ENCODE peak calls at places on chromosome 1, in ten cellular contexts. One of them, this sample, is unnamed.

GRCh38 chr1:239817801-239818200 is 273.9 kb upstream of the FMN2 start:
- DNase-seq in AG04449: no peak
- DNase-seq in BJ: no peak
- DNase-seq in H9: no peak
- DNase-seq in tibial nerve: no peak
- DNase-seq in A673: no peak
- DNase-seq in pancreas: no peak
- DNase-seq in ovary: no peak
- DNase-seq in A549: no peak
- DNase-seq in glutamatergic neuron: no peak
- DNase-seq in this sample: no peak

GRCh38 chr1:232334246-232334645 is 295.7 kb downstream of the SIPA1L2 start:
- DNase-seq in AG04449: no peak
- DNase-seq in BJ: no peak
- DNase-seq in H9: no peak
- DNase-seq in tibial nerve: no peak
- DNase-seq in A673: no peak
- DNase-seq in pancreas: no peak
- DNase-seq in ovary: no peak
- DNase-seq in A549: no peak
- DNase-seq in glutamatergic neuron: no peak
- DNase-seq in this sample: no peak

GRCh38 chr1:76830373-76830772 is 36.9 kb upstream of the ST6GALNAC5 start:
- DNase-seq in AG04449: no peak
- DNase-seq in BJ: no peak
- DNase-seq in H9: no peak
- DNase-seq in tibial nerve: no peak
- DNase-seq in A673: no peak
- DNase-seq in pancreas: no peak
- DNase-seq in ovary: no peak
- DNase-seq in A549: no peak
- DNase-seq in glutamatergic neuron: no peak
- DNase-seq in this sample: no peak

GRCh38 chr1:93374334-93375106 is 28.8 kb downstream of the DR1 start:
- DNase-seq in AG04449: no peak
- DNase-seq in BJ: no peak
- DNase-seq in H9: no peak
- DNase-seq in tibial nerve: no peak
- DNase-seq in A673: no peak
- DNase-seq in pancreas: no peak
- DNase-seq in ovary: no peak
- DNase-seq in A549: no peak
- DNase-seq in glutamatergic neuron: no peak
- DNase-seq in this sample: no peak

GRCh38 chr1:51224255-51224654 is 11.8 kb upstream of the RNF11 start:
- DNase-seq in AG04449: no peak
- DNase-seq in BJ: no peak
- DNase-seq in H9: no peak
- DNase-seq in tibial nerve: no peak
- DNase-seq in A673: no peak
- DNase-seq in pancreas: no peak
- DNase-seq in ovary: no peak
- DNase-seq in A549: no peak
- DNase-seq in glutamatergic neuron: no peak
- DNase-seq in this sample: no peak

GRCh38 chr1:61539720-61540462 is 185.1 kb downstream of the TM2D1 start:
- DNase-seq in AG04449: no peak
- DNase-seq in BJ: peak
- DNase-seq in H9: no peak
- DNase-seq in tibial nerve: no peak
- DNase-seq in A673: no peak
- DNase-seq in pancreas: no peak
- DNase-seq in ovary: no peak
- DNase-seq in A549: no peak
- DNase-seq in glutamatergic neuron: no peak
- DNase-seq in this sample: no peak

GRCh38 chr1:117371436-117372151 is 4.3 kb downstream of the MAN1A2 start:
- DNase-seq in AG04449: no peak
- DNase-seq in BJ: no peak
- DNase-seq in H9: no peak
- DNase-seq in tibial nerve: no peak
- DNase-seq in A673: no peak
- DNase-seq in pancreas: no peak
- DNase-seq in ovary: no peak
- DNase-seq in A549: no peak
- DNase-seq in glutamatergic neuron: no peak
- DNase-seq in this sample: no peak

GRCh38 chr1:100955322-100955721 is 59.4 kb downstream of the SLC30A7 start:
- DNase-seq in AG04449: peak
- DNase-seq in BJ: peak
- DNase-seq in H9: no peak
- DNase-seq in tibial nerve: no peak
- DNase-seq in A673: peak
- DNase-seq in pancreas: no peak
- DNase-seq in ovary: no peak
- DNase-seq in A549: no peak
- DNase-seq in glutamatergic neuron: no peak
- DNase-seq in this sample: no peak

GRCh38 chr1:236904874-236905741 is 99.1 kb downstream of the MT1HL1 start:
- DNase-seq in AG04449: peak
- DNase-seq in BJ: peak
- DNase-seq in H9: no peak
- DNase-seq in tibial nerve: no peak
- DNase-seq in A673: peak
- DNase-seq in pancreas: no peak
- DNase-seq in ovary: no peak
- DNase-seq in A549: peak
- DNase-seq in glutamatergic neuron: no peak
- DNase-seq in this sample: no peak

GRCh38 chr1:1832820-1833219 is 54.5 kb upstream of the NADK start:
- DNase-seq in AG04449: no peak
- DNase-seq in BJ: no peak
- DNase-seq in H9: no peak
- DNase-seq in tibial nerve: no peak
- DNase-seq in A673: no peak
- DNase-seq in pancreas: no peak
- DNase-seq in ovary: no peak
- DNase-seq in A549: no peak
- DNase-seq in glutamatergic neuron: no peak
- DNase-seq in this sample: no peak

GRCh38 chr1:1833916-1834325 is 55.7 kb upstream of the NADK start:
- DNase-seq in AG04449: no peak
- DNase-seq in BJ: no peak
- DNase-seq in H9: no peak
- DNase-seq in tibial nerve: no peak
- DNase-seq in A673: no peak
- DNase-seq in pancreas: no peak
- DNase-seq in ovary: no peak
- DNase-seq in A549: no peak
- DNase-seq in glutamatergic neuron: peak
- DNase-seq in this sample: no peak

GRCh38 chr1:1833456-1833855 is 55.2 kb upstream of the NADK start:
- DNase-seq in AG04449: no peak
- DNase-seq in BJ: no peak
- DNase-seq in H9: no peak
- DNase-seq in tibial nerve: no peak
- DNase-seq in A673: no peak
- DNase-seq in pancreas: no peak
- DNase-seq in ovary: no peak
- DNase-seq in A549: no peak
- DNase-seq in glutamatergic neuron: no peak
- DNase-seq in this sample: no peak

GRCh38 chr1:1836119-1836518 is 54.8 kb downstream of the GNB1 start:
- DNase-seq in AG04449: no peak
- DNase-seq in BJ: no peak
- DNase-seq in H9: no peak
- DNase-seq in tibial nerve: no peak
- DNase-seq in A673: no peak
- DNase-seq in pancreas: no peak
- DNase-seq in ovary: no peak
- DNase-seq in A549: no peak
- DNase-seq in glutamatergic neuron: no peak
- DNase-seq in this sample: no peak

DNA sequence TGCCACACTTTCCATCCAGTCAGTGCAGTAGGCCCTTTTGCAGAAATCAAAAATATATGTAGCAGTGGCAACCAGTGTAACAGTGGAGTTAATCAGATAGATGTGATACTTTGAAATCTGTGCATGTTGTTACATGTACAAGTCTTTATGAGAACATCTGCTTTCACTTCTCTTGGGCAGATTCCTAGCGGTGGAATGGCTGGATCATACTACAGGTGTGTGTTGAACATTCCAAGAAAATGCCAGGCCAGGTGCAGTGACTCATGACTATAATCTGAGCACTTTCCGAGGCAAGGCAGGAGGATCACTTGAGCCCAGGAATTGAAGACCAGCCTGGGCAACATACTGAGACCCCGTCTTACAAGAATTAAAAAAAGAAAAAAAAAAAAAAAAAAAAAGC is 55.3 kb downstream of the GNB1 start:
- DNase-seq in AG04449: no peak
- DNase-seq in BJ: no peak
- DNase-seq in H9: no peak
- DNase-seq in tibial nerve: no peak
- DNase-seq in A673: no peak
- DNase-seq in pancreas: no peak
- DNase-seq in ovary: no peak
- DNase-seq in A549: no peak
- DNase-seq in glutamatergic neuron: no peak
- DNase-seq in this sample: no peak
- TF ChIP-seq CTCF in AG04449: no peak
- TF ChIP-seq CTCF in BJ: no peak
- TF ChIP-seq CTCF in H9: no peak
- TF ChIP-seq CTCF in tibial nerve: no peak
- TF ChIP-seq CTCF in A673: no peak
- TF ChIP-seq CTCF in pancreas: no peak
- TF ChIP-seq CTCF in ovary: no peak
- TF ChIP-seq CTCF in A549: no peak
- TF ChIP-seq CTCF in glutamatergic neuron: no peak
- TF ChIP-seq CTCF in this sample: no peak

DNA sequence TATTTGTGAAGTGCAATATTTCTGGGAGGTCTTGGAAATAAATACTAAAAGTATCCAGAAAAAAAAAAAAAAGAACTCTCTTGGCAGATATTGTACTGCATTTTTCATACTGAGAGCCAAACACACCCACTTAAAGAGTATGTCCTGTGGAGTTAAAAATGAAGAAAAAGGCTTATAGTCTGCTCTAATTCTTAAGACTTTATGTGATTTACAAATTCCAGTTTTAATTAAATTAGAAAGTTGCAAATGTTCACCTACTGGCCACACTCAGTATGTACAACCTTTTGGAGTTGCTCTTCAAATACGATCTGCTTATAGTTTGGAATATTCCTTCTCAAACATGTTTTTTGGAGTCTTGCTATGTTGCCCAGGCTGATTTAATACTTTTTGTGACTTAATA is 107.6 kb downstream of the LEPR start:
- DNase-seq in AG04449: no peak
- DNase-seq in BJ: no peak
- DNase-seq in H9: no peak
- DNase-seq in tibial nerve: no peak
- DNase-seq in A673: no peak
- DNase-seq in pancreas: no peak
- DNase-seq in ovary: no peak
- DNase-seq in A549: no peak
- DNase-seq in glutamatergic neuron: no peak
- DNase-seq in this sample: no peak
- TF ChIP-seq CTCF in AG04449: peak
- TF ChIP-seq CTCF in BJ: peak
- TF ChIP-seq CTCF in H9: peak
- TF ChIP-seq CTCF in tibial nerve: peak
- TF ChIP-seq CTCF in A673: peak
- TF ChIP-seq CTCF in pancreas: no peak
- TF ChIP-seq CTCF in ovary: no peak
- TF ChIP-seq CTCF in A549: no peak
- TF ChIP-seq CTCF in glutamatergic neuron: peak
- TF ChIP-seq CTCF in this sample: no peak

DNA sequence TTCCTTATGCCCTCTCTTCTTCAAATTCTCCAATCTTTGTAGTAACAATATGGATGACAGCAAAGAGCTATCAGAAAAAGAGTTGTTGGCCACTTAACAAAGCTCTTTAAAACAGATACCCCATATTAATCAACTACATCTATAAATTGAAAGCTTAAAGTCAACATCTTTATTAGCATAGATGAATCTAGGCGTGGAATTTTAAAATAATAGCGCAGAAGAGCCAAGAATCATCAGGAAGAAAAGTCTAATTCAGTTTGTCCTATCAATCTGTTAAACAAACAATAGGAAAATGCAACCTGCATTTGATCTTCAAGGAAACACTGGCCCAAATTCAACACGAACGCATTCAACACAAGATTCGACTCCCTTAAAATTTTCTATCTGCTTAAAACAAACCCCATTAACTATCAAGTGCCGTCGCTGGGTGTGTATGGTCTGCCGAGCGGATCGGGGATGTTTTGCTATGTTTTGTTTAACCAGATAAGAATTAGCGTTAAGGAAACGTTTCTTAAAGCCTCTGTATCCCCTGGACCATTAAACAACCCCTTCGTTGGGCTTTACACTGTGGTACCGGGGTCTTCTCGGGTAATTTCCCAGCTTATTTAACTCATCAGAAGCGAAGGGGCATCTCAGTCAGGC is 1.0 kb downstream of the LYST start:
- DNase-seq in AG04449: no peak
- DNase-seq in BJ: no peak
- DNase-seq in H9: no peak
- DNase-seq in tibial nerve: no peak
- DNase-seq in A673: no peak
- DNase-seq in pancreas: no peak
- DNase-seq in ovary: no peak
- DNase-seq in A549: no peak
- DNase-seq in glutamatergic neuron: no peak
- DNase-seq in this sample: no peak
- TF ChIP-seq CTCF in AG04449: no peak
- TF ChIP-seq CTCF in BJ: no peak
- TF ChIP-seq CTCF in H9: no peak
- TF ChIP-seq CTCF in tibial nerve: no peak
- TF ChIP-seq CTCF in A673: no peak
- TF ChIP-seq CTCF in pancreas: no peak
- TF ChIP-seq CTCF in ovary: no peak
- TF ChIP-seq CTCF in A549: no peak
- TF ChIP-seq CTCF in glutamatergic neuron: no peak
- TF ChIP-seq CTCF in this sample: no peak

DNA sequence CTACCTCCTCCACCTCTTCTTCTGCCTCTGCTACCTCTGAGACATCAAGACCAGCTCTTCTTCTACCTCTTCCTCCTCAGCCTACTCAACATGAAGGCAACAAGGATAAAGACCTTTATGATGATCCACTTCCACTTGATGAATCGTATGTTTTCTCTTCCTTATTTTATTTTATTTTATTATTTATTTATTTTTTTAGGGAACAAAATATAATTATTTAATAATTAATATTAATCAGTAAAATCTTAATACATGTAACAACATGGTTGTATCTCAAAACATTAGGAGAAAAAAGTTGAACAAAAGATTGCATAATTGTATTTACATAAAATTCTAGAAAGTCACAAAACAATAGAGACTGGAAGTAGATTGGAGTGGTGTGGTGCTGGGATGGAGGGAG is 13.1 kb upstream of the HRNR start:
- DNase-seq in AG04449: no peak
- DNase-seq in BJ: no peak
- DNase-seq in H9: no peak
- DNase-seq in tibial nerve: no peak
- DNase-seq in A673: no peak
- DNase-seq in pancreas: no peak
- DNase-seq in ovary: no peak
- DNase-seq in A549: no peak
- DNase-seq in glutamatergic neuron: no peak
- DNase-seq in this sample: no peak
- TF ChIP-seq CTCF in AG04449: no peak
- TF ChIP-seq CTCF in BJ: no peak
- TF ChIP-seq CTCF in H9: no peak
- TF ChIP-seq CTCF in tibial nerve: no peak
- TF ChIP-seq CTCF in A673: no peak
- TF ChIP-seq CTCF in pancreas: no peak
- TF ChIP-seq CTCF in ovary: no peak
- TF ChIP-seq CTCF in A549: no peak
- TF ChIP-seq CTCF in glutamatergic neuron: no peak
- TF ChIP-seq CTCF in this sample: no peak

This sample was measured in omental fat pad.